ENCODE peak calls at places on chromosomes 6 and 20, in seven cellular contexts. I is upper lobe of right lung, Q is cardiac muscle cell, R is transverse colon, Y is astrocyte, C is PC-9, B is dorsolateral prefrontal cortex. Z is an unnamed sample. For H3K27me3, the result is how much of the 10 kb centered on the place peaks cover.

GRCh38 chr6:53359843-53360834 is 11.4 kb upstream of the ELOVL5 start:
- DNase-seq in R (no peak), C (no peak), Y (peak), I (no peak), B (no peak), Q (no peak), Z (no peak)

GRCh38 chr6:52363222-52363867 is 1.4 kb downstream of the PAQR8 start:
- DNase-seq in Q (peak), C (no peak), B (no peak), Y (no peak), R (peak), I (no peak), Z (no peak)

GRCh38 chr20:59808729-59809381 is 124.6 kb downstream of the SYCP2 start:
- DNase-seq in Y (no peak), Q (no peak), I (no peak), C (no peak), R (no peak), B (no peak), Z (no peak)

GRCh38 chr20:13139459-13140150 is 81.5 kb upstream of the ISM1 start:
- DNase-seq in C (no peak), Q (no peak), B (no peak), I (no peak), Y (peak), R (no peak), Z (no peak)

GRCh38 chr6:33420493-33421343 is 853 bp downstream of the SYNGAP1 start:
- DNase-seq in I (no peak), C (no peak), Q (no peak), B (no peak), R (no peak), Y (no peak), Z (no peak)

GRCh38 chr6:39051399-39052122 is 3.0 kb downstream of the GLP1R start:
- DNase-seq in Y (no peak), Q (no peak), I (peak), C (no peak), B (no peak), R (no peak), Z (no peak)

GRCh38 chr20:52432740-52433139 is 241.2 kb upstream of the ZFP64 start:
- DNase-seq in C (no peak), Y (no peak), B (no peak), R (no peak), I (no peak), Q (no peak), Z (no peak)

GRCh38 chr6:137717074-137718073 is 149.7 kb upstream of the TNFAIP3 start:
- DNase-seq in I (no peak), Q (no peak), B (no peak), C (peak), R (no peak), Y (peak), Z (peak)

GRCh38 chr6:135667694-135668455 is 170.3 kb upstream of the AHI1 start:
- DNase-seq in B (no peak), Y (peak), Q (peak), I (no peak), R (no peak), C (no peak), Z (no peak)

GRCh38 chr6:64330694-64331309 is 695.2 kb downstream of the PHF3 start:
- DNase-seq in Y (peak), R (peak), Q (peak), I (peak), C (peak), B (peak), Z (no peak)

GRCh38 chr6:110556317-110557115 is 80.1 kb upstream of the SLC22A16 start:
- DNase-seq in B (no peak), C (no peak), Q (no peak), R (no peak), I (no peak), Y (no peak), Z (no peak)

GRCh38 chr6:88302769-88303230 is 136.7 kb upstream of the CNR1 start:
- DNase-seq in R (no peak), C (no peak), Y (peak), I (no peak), B (no peak), Q (no peak), Z (no peak)

GRCh38 chr6:150177260-150178246 is 34.7 kb downstream of the PPP1R14C start:
- DNase-seq in Q (peak), C (no peak), B (no peak), I (no peak), R (peak), Y (peak), Z (no peak)

GRCh38 chr20:4973330-4974097 is 27.8 kb downstream of the SLC23A2 start:
- DNase-seq in Q (no peak), Y (peak), I (peak), C (no peak), R (peak), B (no peak), Z (no peak)

GRCh38 chr6:93654548-93654947 is 235.2 kb upstream of the EPHA7 start:
- DNase-seq in I (no peak), Q (no peak), Y (no peak), B (no peak), R (no peak), C (no peak), Z (no peak)

GRCh38 chr6:154298297-154298696 is 58.3 kb downstream of the IPCEF1 start:
- DNase-seq in C (peak), Q (no peak), I (no peak), B (no peak), Y (peak), R (no peak), Z (no peak)

DNA sequence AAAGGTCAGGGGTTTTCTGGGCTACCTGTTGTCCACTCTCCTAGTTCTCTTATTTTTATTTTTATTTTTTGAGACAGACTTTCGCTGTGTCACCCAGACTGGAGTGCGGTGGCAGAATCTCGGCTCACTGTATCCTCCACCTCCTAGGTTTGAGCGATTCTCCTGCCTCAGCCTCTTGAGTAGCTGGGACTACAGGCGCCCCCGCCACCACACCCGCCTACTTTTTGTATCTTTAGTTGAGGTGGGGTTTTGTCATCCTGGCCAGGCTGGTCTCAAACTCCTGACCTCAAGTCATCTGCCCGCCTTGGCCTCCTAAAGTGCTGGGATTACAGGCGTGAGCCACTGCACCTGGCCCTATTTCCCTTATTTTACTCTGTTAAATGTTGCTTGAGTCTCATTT is 149.0 kb downstream of the EYA4 start:
- DNase-seq in C (no peak), I (no peak), Q (no peak), Y (no peak), R (no peak), B (no peak), Z (no peak)
- TF ChIP-seq CTCF in C (no peak), I (no peak), Q (no peak), Y (no peak), R (no peak), B (no peak), Z (no peak)

DNA sequence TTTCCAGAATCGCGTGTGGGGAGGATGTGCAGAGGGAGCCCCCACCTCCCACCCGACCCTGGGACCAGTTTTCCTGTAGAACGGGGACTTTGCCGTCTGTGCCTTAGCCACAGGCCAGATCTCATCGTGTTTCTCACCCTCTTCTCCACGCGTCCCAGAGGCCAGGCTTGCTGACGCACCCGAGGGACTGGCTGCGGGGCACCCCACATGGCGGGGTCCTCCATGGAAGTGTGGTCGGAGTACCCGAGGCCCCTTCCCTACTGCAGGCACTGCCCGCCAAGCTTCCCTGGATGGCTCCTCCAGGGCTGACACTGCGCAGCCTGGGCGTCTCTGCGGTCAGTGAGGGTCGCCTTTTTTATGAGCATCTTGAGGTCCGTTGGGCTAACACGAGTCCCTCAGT is 346.5 kb downstream of the CDH4 start:
- DNase-seq in B (no peak), Q (no peak), R (no peak), I (no peak), Y (no peak), C (no peak), Z (no peak)
- H3K27me3 ChIP-seq in B (under half), Q (under half), R (under half), I (under half), Y (under half), C (half or more), Z (under half)

DNA sequence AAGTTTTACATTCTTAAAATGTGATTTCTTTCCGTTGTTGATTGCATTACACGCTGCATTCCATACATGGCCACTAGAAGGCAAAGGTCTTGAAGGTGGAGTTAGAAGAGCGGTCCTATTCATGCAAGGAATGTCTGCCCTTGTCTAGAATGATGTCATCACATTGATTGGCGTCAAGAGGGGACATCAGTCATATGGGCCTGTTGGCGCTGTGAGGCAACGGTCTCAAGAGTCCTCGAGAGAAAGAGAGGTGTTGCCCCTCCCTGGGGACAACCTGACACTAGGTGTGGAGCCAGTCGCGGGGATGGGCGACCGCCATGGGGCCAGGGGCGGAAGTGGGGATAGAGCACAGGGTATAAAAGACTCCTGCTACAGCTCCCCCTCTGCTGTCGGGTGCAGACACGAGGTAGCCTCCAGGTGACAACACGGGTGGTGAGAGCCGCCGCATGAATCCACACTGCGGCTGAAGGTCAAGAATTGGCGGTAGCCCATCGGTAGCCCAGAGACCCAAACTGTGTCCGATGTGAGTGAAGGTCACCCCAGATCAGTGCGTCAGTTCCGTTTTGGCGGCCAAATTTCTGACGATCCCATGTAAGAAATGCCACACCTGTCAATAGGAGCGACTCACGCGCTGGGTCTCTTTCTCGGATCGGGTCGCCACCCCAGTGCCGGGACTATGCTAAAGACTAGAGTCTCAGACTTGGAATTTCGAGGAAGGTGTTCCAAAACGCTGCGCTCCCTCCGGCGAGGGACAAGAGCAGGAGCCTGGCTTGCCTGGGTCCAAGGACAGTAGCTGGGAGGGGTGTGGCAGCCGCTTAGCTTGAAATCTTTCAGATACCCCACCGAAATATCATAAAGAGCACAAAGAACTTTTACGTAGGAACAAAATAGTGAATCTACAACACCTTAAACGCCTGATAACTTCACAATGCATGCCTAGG is 93.2 kb upstream of the ZNF184 start:
- DNase-seq in C (no peak), R (no peak), Y (no peak), B (no peak), I (no peak), Q (peak), Z (no peak)
- TF ChIP-seq CTCF in C (no peak), R (no peak), Y (no peak), B (no peak), I (no peak), Q (no peak), Z (peak)

DNA sequence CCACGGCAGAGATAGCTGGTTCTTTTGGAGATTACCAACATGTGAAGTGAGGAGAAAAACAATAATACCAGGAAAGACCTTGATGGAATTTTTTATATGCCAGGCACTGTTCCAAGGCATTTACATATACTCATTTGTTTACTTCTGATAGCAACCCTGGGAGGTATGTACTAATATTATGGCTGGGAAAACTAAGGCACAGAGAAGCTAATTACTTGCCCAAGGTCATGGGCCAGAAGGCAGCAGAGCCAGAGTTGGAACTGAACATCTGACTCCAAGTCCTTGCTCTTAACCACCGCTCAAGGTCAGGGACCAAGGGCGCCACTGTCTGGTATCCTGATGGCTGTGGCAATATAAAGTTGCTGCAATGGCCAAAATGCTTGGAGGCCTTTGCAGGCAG is 97.0 kb upstream of the KCNG1 start:
- DNase-seq in I (no peak), B (no peak), Q (no peak), C (no peak), Y (no peak), R (no peak), Z (no peak)
- H3K27me3 ChIP-seq in I (under half), B (under half), Q (under half), C (under half), Y (under half), R (under half), Z (under half)

DNA sequence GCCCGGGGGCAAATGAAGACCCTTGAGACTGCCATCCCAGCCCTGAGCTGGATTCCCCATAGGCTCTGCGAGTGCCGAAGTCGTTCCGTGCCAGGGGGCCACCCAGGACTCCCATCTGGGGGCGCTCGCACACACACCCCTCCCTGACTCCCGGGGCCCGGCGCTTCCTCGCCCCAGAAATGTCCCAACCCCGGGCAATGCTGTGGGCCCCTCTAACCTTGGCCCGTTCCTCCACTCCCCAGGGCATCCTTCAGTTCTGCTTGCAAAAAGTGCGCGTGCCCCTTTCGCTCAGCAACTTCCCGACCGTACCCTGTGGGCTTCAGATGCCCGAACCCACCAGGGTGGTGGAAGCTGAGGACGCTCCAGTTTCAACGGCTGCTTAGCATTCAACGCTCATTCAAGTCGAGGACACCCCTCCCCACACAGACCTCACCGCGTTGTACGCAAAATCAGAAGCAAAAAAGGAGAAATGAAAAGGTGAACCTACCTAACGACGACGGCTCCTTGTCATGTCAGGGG is 25.4 kb downstream of the RIPOR2 start:
- DNase-seq in B (no peak), I (peak), C (no peak), Y (no peak), R (no peak), Q (peak), Z (no peak)
- TF ChIP-seq CTCF in B (no peak), I (no peak), C (no peak), Y (no peak), R (no peak), Q (peak), Z (no peak)

DNA sequence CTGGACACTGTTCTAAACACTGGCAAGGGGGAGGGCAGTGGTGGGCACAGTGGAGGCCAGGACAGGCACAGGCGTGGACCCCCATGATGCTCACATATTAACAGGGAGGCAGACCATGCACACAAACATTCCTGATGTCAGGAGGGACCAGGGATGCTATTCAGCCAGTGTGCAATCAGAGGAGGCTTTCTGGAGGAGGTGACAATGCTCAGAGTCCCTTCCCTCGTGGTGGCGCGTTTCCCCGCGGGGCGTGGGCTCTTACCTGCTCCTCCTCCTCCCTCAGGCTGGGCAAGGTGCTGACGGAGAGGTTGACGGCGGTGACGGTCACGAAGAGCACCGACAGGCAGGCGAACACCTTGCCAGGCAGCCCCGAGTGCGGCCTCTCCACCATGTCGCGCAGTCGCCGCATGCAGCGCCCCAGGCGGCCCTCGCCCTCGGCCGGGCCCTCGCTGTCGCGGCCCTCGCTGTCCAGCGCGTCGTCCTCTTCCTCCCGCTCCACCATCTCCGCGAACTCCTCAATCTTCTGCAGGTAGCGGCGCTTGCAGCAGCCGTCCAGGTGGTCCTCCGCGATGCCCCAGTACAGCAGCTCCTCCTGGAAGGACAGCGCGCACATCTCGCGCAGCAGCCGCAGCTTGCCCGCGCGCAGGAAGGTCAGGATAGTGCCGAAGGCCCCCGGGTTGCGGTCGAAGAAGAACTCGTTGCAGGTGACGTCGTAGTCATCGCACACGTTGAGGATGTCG is 13.4 kb downstream of the KCNG1 start:
- DNase-seq in I (no peak), Q (no peak), C (no peak), R (no peak), Y (no peak), B (no peak), Z (no peak)
- H3K27me3 ChIP-seq in I (under half), Q (under half), C (half or more), R (under half), Y (under half), B (under half), Z (under half)

DNA sequence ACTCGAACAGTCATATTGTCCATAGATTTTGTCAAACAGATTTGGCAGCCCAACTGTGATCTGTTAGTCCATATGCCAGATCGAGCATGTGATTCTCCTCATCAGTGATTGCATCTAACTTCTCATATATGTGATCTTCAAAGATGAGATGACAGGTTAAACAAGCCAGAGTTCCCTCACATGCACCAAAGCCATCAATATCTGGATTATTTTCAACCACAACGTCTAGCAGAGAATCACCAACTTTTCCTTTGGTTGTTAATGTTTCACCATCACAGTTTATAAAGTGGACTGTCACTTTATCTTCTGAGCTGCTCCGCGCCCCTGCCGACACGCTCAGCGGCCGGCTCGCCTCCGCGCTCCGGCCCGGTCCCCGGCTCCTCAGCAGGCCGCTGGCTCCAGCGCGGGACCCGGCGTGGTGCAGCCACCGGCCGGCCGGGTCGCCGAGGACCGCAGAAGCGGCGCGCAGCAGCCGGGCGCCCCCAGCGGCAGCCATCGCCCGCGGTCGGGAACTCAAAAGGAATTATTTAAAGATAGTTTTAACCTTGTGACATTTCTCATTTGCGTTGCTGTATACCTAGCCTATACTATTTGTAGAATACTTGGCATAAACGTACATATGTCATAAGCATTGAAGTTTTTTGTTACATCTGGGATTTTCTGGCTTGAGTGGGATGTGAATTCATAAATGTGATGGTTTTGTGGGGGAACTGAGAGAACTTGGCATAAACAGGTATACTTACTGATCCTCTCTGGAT is 40.1 kb upstream of the DYNLRB1 start:
- DNase-seq in I (peak), B (no peak), Y (no peak), C (no peak), Q (peak), R (peak), Z (no peak)
- TF ChIP-seq CTCF in I (peak), B (peak), Y (peak), C (no peak), Q (peak), R (peak), Z (no peak)

GRCh38 chr6:98844244-98845161 is 10.1 kb downstream of the POU3F2 start:
- DNase-seq in R (no peak), Y (peak), C (no peak), I (no peak), Q (no peak), B (no peak), Z (no peak)

GRCh38 chr6:98847767-98848538 is 13.6 kb downstream of the POU3F2 start:
- DNase-seq in C (no peak), I (peak), R (no peak), Q (peak), B (no peak), Y (no peak), Z (no peak)

GRCh38 chr6:98845201-98846020 is 11.0 kb downstream of the POU3F2 start:
- DNase-seq in Y (peak), Q (peak), R (peak), I (peak), B (peak), C (no peak), Z (peak)

GRCh38 chr6:98847392-98847766 is 13.0 kb downstream of the POU3F2 start:
- DNase-seq in B (no peak), C (no peak), R (no peak), Q (no peak), I (no peak), Y (no peak), Z (no peak)

GRCh38 chr6:98846021-98846380 is 11.6 kb downstream of the POU3F2 start:
- DNase-seq in Y (no peak), R (no peak), B (no peak), C (no peak), I (no peak), Q (no peak), Z (no peak)
- H3K27me3 ChIP-seq in Y (under half), R (half or more), B (under half), C (under half), I (half or more), Q (half or more), Z (half or more)

GRCh38 chr6:116373300-116373699 is 2.6 kb downstream of the DSE start:
- DNase-seq in Y (no peak), C (no peak), R (no peak), I (no peak), B (no peak), Q (no peak), Z (no peak)

GRCh38 chr6:116370717-116371383 is at the start of gene DSE:
- DNase-seq in Y (peak), I (peak), R (peak), C (peak), Q (peak), B (peak), Z (no peak)

GRCh38 chr6:116371384-116372209 is 850 bp downstream of the DSE start:
- DNase-seq in I (peak), Q (peak), B (peak), C (peak), R (peak), Y (peak), Z (no peak)

GRCh38 chr6:116369540-116370327 is 1.0 kb upstream of the DSE start:
- DNase-seq in I (no peak), B (no peak), R (no peak), Y (no peak), Q (no peak), C (no peak), Z (no peak)

GRCh38 chr6:116370328-116370716 is 425 bp upstream of the DSE start:
- DNase-seq in C (peak), R (no peak), B (no peak), Y (no peak), I (no peak), Q (no peak), Z (no peak)
- TF ChIP-seq CTCF in C (no peak), R (no peak), B (no peak), Y (no peak), I (no peak), Q (no peak), Z (no peak)

Z was measured in keratinocyte.